ENCODE peak calls at places on chromosome 12, in ten cellular contexts. P, J, Y, T, V, O, Q, S, H and L are unnamed samples.

GRCh38 chr12:131642771-131643170 is 68.1 kb upstream of the SFSWAP start:
- DNase-seq in T (no peak), P (no peak), J (no peak), S (no peak), Q (no peak), V (no peak), Y (no peak), H (no peak), O (no peak), L (no peak)

GRCh38 chr12:110269622-110270124 is 11.4 kb upstream of the ATP2A2 start:
- DNase-seq in H (peak), S (peak), J (peak), T (no peak), Y (no peak), V (peak), Q (peak), O (no peak), P (peak), L (no peak)

GRCh38 chr12:91766454-91766853 is 379.2 kb downstream of the BTG1 start:
- DNase-seq in V (no peak), S (no peak), O (no peak), Y (no peak), J (no peak), T (no peak), Q (no peak), P (no peak), H (no peak), L (no peak)

GRCh38 chr12:34604631-34605509 is 582.6 kb downstream of the ALG10 start:
- DNase-seq in S (no peak), J (no peak), Y (no peak), O (no peak), P (no peak), Q (no peak), H (no peak), V (no peak), T (no peak), L (no peak)

GRCh38 chr12:68638721-68639395 is 28.2 kb downstream of the RAP1B start:
- DNase-seq in H (no peak), O (no peak), Q (no peak), Y (no peak), P (no peak), S (peak), V (no peak), T (no peak), J (peak), L (no peak)

GRCh38 chr12:51388066-51388799 is 3.0 kb downstream of the GALNT6 start:
- DNase-seq in T (no peak), S (peak), O (peak), H (peak), V (no peak), J (peak), Y (no peak), P (no peak), Q (peak), L (no peak)

GRCh38 chr12:124629799-124630198 is 62.4 kb upstream of the NCOR2 start:
- DNase-seq in O (no peak), H (no peak), Y (no peak), T (no peak), Q (no peak), J (no peak), S (no peak), P (no peak), V (no peak), L (no peak)

GRCh38 chr12:47781479-47782371 is 8.7 kb downstream of the SLC48A1 start:
- DNase-seq in T (no peak), V (no peak), Q (no peak), J (no peak), P (no peak), O (peak), S (no peak), H (no peak), Y (no peak), L (no peak)

GRCh38 chr12:65868133-65868705 is 43.9 kb downstream of the HMGA2 start:
- DNase-seq in Q (peak), H (peak), T (no peak), J (peak), P (no peak), V (no peak), S (peak), Y (no peak), O (no peak), L (no peak)

GRCh38 chr12:118259079-118259478 is 113.6 kb downstream of the TAOK3 start:
- DNase-seq in J (peak), S (no peak), O (no peak), H (no peak), V (no peak), Q (peak), P (no peak), T (no peak), Y (no peak), L (no peak)

GRCh38 chr12:75954076-75954475 is 77.5 kb downstream of the PHLDA1 start:
- DNase-seq in S (peak), H (no peak), J (peak), Y (no peak), V (peak), T (no peak), P (peak), O (no peak), Q (peak), L (peak)

GRCh38 chr12:119751961-119752360 is 84.0 kb downstream of the PRKAB1 start:
- DNase-seq in O (no peak), J (no peak), Y (no peak), H (no peak), S (no peak), T (no peak), P (no peak), V (no peak), Q (no peak), L (no peak)

GRCh38 chr12:12070674-12071661 is at the start of gene BCL2L14:
- DNase-seq in P (no peak), T (no peak), S (no peak), Q (peak), Y (peak), H (no peak), J (peak), O (no peak), V (no peak), L (no peak)